ENCODE peak calls at places on chromosomes 5 and 9, in four cellular contexts. I is substantia nigra, S is Calu3, B is pons. X is an unnamed sample.

GRCh38 chr5:14464661-14465060 is 116.9 kb upstream of the OTULINL start:
- DNase-seq in B (no peak), I (no peak), S (no peak), X (no peak)

GRCh38 chr5:74543162-74543995 is 97.1 kb downstream of the ENC1 start:
- DNase-seq in S (peak; percentile 56), I (no peak), B (no peak), X (peak; percentile 95)

GRCh38 chr9:72524820-72525539 is 3.6 kb downstream of the TMC1 start:
- DNase-seq in B (peak; percentile 27), I (no peak), S (peak; percentile 62), X (peak; percentile 99)

GRCh38 chr9:131654857-131655577 is 84.9 kb downstream of the RAPGEF1 start:
- DNase-seq in S (no peak), B (no peak), I (no peak), X (no peak)

GRCh38 chr9:114366334-114367128 is 21.3 kb downstream of the AKNA start:
- DNase-seq in I (no peak), S (no peak), B (no peak), X (peak; percentile 47)

GRCh38 chr5:164860896-164861295 is 1355.5 kb downstream of the MAT2B start:
- DNase-seq in B (no peak), I (no peak), S (no peak), X (no peak)

GRCh38 chr9:100028201-100028784 is 70.5 kb downstream of the ERP44 start:
- DNase-seq in B (peak; percentile 85), S (peak; percentile 60), I (peak; percentile 44), X (no peak)

GRCh38 chr5:138457532-138458275 is 7.6 kb upstream of the EGR1 start:
- DNase-seq in B (no peak), S (no peak), I (no peak), X (no peak)

GRCh38 chr5:39209924-39210323 is 9.4 kb downstream of the FYB1 start:
- DNase-seq in S (no peak), I (no peak), B (no peak), X (no peak)

GRCh38 chr9:112550531-112550930 is 63.9 kb downstream of the KIAA1958 start:
- DNase-seq in B (no peak), S (no peak), I (no peak), X (peak; percentile 80)

GRCh38 chr5:14109041-14109747 is 33.9 kb upstream of the TRIO start:
- DNase-seq in I (no peak), B (no peak), S (no peak), X (peak; percentile 79)

GRCh38 chr5:38634961-38635369 is 78.5 kb upstream of the LIFR start:
- DNase-seq in I (no peak), B (no peak), S (no peak), X (peak; percentile 11)

GRCh38 chr9:75914002-75914401 is 23.5 kb downstream of the PCSK5 start:
- DNase-seq in B (no peak), S (no peak), I (no peak), X (no peak)

GRCh38 chr5:78647411-78647818 is 1.2 kb downstream of the LHFPL2 start:
- DNase-seq in S (peak; percentile 37), I (no peak), B (no peak), X (no peak)

GRCh38 chr5:56900858-56901578 is 8.4 kb upstream of the SETD9 start:
- DNase-seq in B (peak; percentile 64), I (no peak), S (peak; percentile 54), X (no peak)

GRCh38 chr9:95725045-95725444 is 150.4 kb upstream of the ERCC6L2 start:
- DNase-seq in S (no peak), I (no peak), B (no peak), X (no peak)

GRCh38 chr9:134936021-134936761 is 18.5 kb upstream of the FCN1 start:
- DNase-seq in I (no peak), S (no peak), B (no peak), X (no peak)

GRCh38 chr9:130997925-130998595 is 10.9 kb upstream of the LAMC3 start:
- DNase-seq in I (peak; percentile 64), S (peak; percentile 75), B (peak; percentile 59), X (no peak)

GRCh38 chr5:34822921-34823715 is 15.8 kb upstream of the TTC23L start:
- DNase-seq in I (no peak), S (no peak), B (no peak), X (no peak)

GRCh38 chr9:37146372-37146771 is 26.0 kb downstream of the ZCCHC7 start:
- DNase-seq in I (no peak), S (no peak), B (no peak), X (no peak)

GRCh38 chr5:115372121-115372520 is 75.7 kb upstream of the CCDC112 start:
- DNase-seq in S (no peak), B (no peak), I (no peak), X (peak; percentile 40)

GRCh38 chr9:113581865-113582697 is 118.6 kb downstream of the RGS3 start:
- DNase-seq in B (peak; percentile 86), I (peak; percentile 57), S (no peak), X (no peak)

GRCh38 chr5:60436518-60436917 is 263.4 kb downstream of the DEPDC1B start:
- DNase-seq in S (no peak), I (no peak), B (no peak), X (no peak)

GRCh38 chr5:149459891-149460290 is 80.8 kb upstream of the IL17B start:
- DNase-seq in I (no peak), B (no peak), S (no peak), X (no peak)

GRCh38 chr5:54821445-54822330 is 163.7 kb downstream of the ESM1 start:
- DNase-seq in I (no peak), B (no peak), S (no peak), X (no peak)

GRCh38 chr5:83471405-83472212 is at the start of gene VCAN:
- DNase-seq in B (peak; percentile 52), I (peak; percentile 12), S (peak; percentile 39), X (no peak)

GRCh38 chr9:127877566-127877998 is at the start of gene AK1:
- DNase-seq in S (peak; percentile 58), B (peak; percentile 62), I (peak; percentile 78), X (no peak)

GRCh38 chr5:173707392-173707791 is 90.9 kb upstream of the BOD1 start:
- DNase-seq in B (no peak), I (no peak), S (no peak), X (peak; percentile 42)

GRCh38 chr9:96436063-96436455 is 13.9 kb upstream of the HABP4 start:
- DNase-seq in I (no peak), S (no peak), B (no peak), X (no peak)

GRCh38 chr9:14908221-14909206 is 1.7 kb downstream of the FREM1 start:
- DNase-seq in B (no peak), S (peak; percentile 6), I (no peak), X (no peak)

GRCh38 chr5:73617510-73618279 is 8.3 kb upstream of the ARHGEF28 start:
- DNase-seq in B (no peak), I (no peak), S (no peak), X (no peak)

GRCh38 chr5:108345541-108346171 is 36.2 kb downstream of the FBXL17 start:
- DNase-seq in I (no peak), S (no peak), B (peak; percentile 57), X (peak; percentile 38)

GRCh38 chr5:150112211-150113046 is 26.1 kb upstream of the CSF1R start:
- DNase-seq in I (no peak), S (no peak), B (no peak), X (peak; percentile 43)

GRCh38 chr9:95098391-95098921 is 219.1 kb downstream of the FANCC start:
- DNase-seq in B (no peak), S (no peak), I (no peak), X (no peak)